ENCODE peak calls at places on chromosome 11, in four cellular contexts. One of them, this sample, is unnamed.

GRCh38 chr11:102600666-102601065 is 24.5 kb downstream of the MMP20 start:
- DNase-seq in AG20443: no peak
- DNase-seq in psoas muscle: no peak
- DNase-seq in amniotic stem cell: no peak
- DNase-seq in this sample: no peak

GRCh38 chr11:133821776-133822175 is 23.5 kb downstream of the SPATA19 start:
- DNase-seq in psoas muscle: no peak
- DNase-seq in amniotic stem cell: no peak
- DNase-seq in AG20443: no peak
- DNase-seq in this sample: no peak

GRCh38 chr11:122180435-122180834 is 64.4 kb upstream of the BLID start:
- DNase-seq in amniotic stem cell: peak; percentile 89
- DNase-seq in AG20443: peak; percentile 76
- DNase-seq in psoas muscle: peak; percentile 24
- DNase-seq in this sample: no peak

GRCh38 chr11:126892781-126893180 is 107.8 kb downstream of the KIRREL3 start:
- DNase-seq in psoas muscle: no peak
- DNase-seq in AG20443: no peak
- DNase-seq in amniotic stem cell: no peak
- DNase-seq in this sample: no peak

GRCh38 chr11:82315093-82315492 is 418.6 kb downstream of the FAM181B start:
- DNase-seq in psoas muscle: no peak
- DNase-seq in amniotic stem cell: no peak
- DNase-seq in AG20443: no peak
- DNase-seq in this sample: no peak

GRCh38 chr11:46281374-46281831 is 3.9 kb downstream of the CREB3L1 start:
- DNase-seq in amniotic stem cell: no peak
- DNase-seq in AG20443: no peak
- DNase-seq in psoas muscle: no peak
- DNase-seq in this sample: no peak

GRCh38 chr11:108685419-108686161 is 20.7 kb downstream of the DDX10 start:
- DNase-seq in AG20443: no peak
- DNase-seq in psoas muscle: no peak
- DNase-seq in amniotic stem cell: no peak
- DNase-seq in this sample: no peak

GRCh38 chr11:11416502-11416901 is 63.5 kb upstream of the CSNK2A3 start:
- DNase-seq in AG20443: peak; percentile 58
- DNase-seq in psoas muscle: no peak
- DNase-seq in amniotic stem cell: no peak
- DNase-seq in this sample: peak; percentile 40

GRCh38 chr11:77602385-77603105 is 12.8 kb downstream of the AQP11 start:
- DNase-seq in amniotic stem cell: peak; percentile 67
- DNase-seq in psoas muscle: no peak
- DNase-seq in AG20443: peak; percentile 73
- DNase-seq in this sample: no peak